ENCODE peak calls at places on chromosomes 7 and 10, in six cellular contexts. G, K, D, A, Q and Y are unnamed samples.

GRCh38 chr10:130487562-130487961 is 351.4 kb downstream of the GLRX3 start:
- DNase-seq in G (no peak), K (no peak), Q (no peak), A (no peak), D (no peak), Y (peak; percentile 16)

GRCh38 chr7:69598081-69598486 is at the start of gene AUTS2:
- DNase-seq in Q (peak; percentile 71), K (no peak), A (peak; percentile 78), G (peak; percentile 89), D (peak; percentile 80), Y (no peak)

GRCh38 chr10:501596-501995 is 187.9 kb downstream of the DIP2C start:
- DNase-seq in K (no peak), Q (no peak), G (no peak), D (no peak), A (no peak), Y (no peak)

GRCh38 chr7:101237206-101238067 is at the start of gene CLDN15:
- DNase-seq in G (no peak), Q (no peak), D (peak; percentile 84), K (no peak), A (no peak), Y (no peak)

GRCh38 chr10:90087197-90088007 is 386.0 kb downstream of the KIF20B start:
- DNase-seq in A (peak; percentile 74), D (no peak), G (no peak), K (peak; percentile 98), Q (no peak), Y (no peak)

GRCh38 chr7:144454256-144455039 is 51.0 kb upstream of the NOBOX start:
- DNase-seq in K (peak; percentile 8), D (no peak), A (no peak), Q (no peak), G (no peak), Y (no peak)

GRCh38 chr7:16115374-16115773 is 306.0 kb downstream of the CRPPA start:
- DNase-seq in D (no peak), Q (no peak), G (no peak), A (no peak), K (no peak), Y (no peak)

GRCh38 chr10:29881336-29881751 is 178.0 kb downstream of the JCAD start:
- DNase-seq in G (no peak), D (no peak), A (no peak), K (no peak), Q (no peak), Y (no peak)

GRCh38 chr7:33757563-33758165 is 147.7 kb upstream of the BMPER start:
- DNase-seq in Q (no peak), K (no peak), D (no peak), A (no peak), G (no peak), Y (no peak)

GRCh38 chr10:124264711-124265390 is 153.9 kb downstream of the OAT start:
- DNase-seq in Q (no peak), D (no peak), K (no peak), A (no peak), G (no peak), Y (peak; percentile 49)

GRCh38 chr10:124264271-124264670 is 154.5 kb downstream of the OAT start:
- DNase-seq in A (no peak), Q (no peak), G (no peak), K (no peak), D (no peak), Y (peak; percentile 10)

GRCh38 chr10:124263726-124264125 is 155.0 kb downstream of the OAT start:
- DNase-seq in Q (no peak), A (no peak), G (no peak), D (no peak), K (no peak), Y (peak; percentile 38)

GRCh38 chr10:124262971-124263370 is 155.8 kb downstream of the OAT start:
- DNase-seq in A (no peak), D (no peak), G (no peak), K (no peak), Q (no peak), Y (peak; percentile 19)

GRCh38 chr10:124262249-124262865 is 156.4 kb downstream of the OAT start:
- DNase-seq in Q (no peak), D (no peak), A (no peak), G (no peak), K (no peak), Y (no peak)
- TF ChIP-seq CTCF in Q (no peak), D (no peak), A (no peak), G (no peak), K (no peak), Y (no peak)

GRCh38 chr7:129032017-129032416 is 22.9 kb downstream of the TNPO3 start:
- DNase-seq in D (no peak), A (no peak), K (no peak), Q (no peak), G (no peak), Y (no peak)

GRCh38 chr7:129043012-129043411 is 11.9 kb downstream of the TNPO3 start:
- DNase-seq in K (no peak), A (no peak), Q (no peak), D (no peak), G (no peak), Y (no peak)

GRCh38 chr7:129041929-129042200 is 13.0 kb downstream of the TNPO3 start:
- DNase-seq in K (no peak), A (no peak), G (no peak), D (no peak), Q (no peak), Y (no peak)

GRCh38 chr7:129041142-129041928 is 13.6 kb downstream of the TNPO3 start:
- DNase-seq in K (no peak), G (no peak), Q (no peak), D (no peak), A (no peak), Y (no peak)

DNA sequence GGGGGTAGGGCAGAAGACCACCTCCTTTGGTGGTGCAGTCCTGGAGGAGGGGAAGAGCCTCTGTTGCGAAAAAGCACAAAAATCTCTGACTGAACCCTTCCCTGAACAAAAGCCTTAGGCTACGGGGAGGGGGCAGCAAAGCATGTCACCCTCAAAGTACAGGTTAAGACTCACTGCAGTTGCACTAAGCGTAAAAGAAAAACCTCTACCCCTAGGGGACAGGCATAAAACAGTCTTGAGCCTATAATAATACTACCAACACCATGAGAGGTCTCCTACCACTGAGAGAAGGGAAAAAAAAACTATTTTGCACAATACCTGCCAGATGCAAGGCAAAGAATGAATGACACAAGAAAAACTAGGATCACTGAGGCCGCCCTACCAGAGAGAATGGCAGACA is 17.3 kb downstream of the TNPO3 start:
- DNase-seq in Q (no peak), A (no peak), D (no peak), G (no peak), K (no peak), Y (no peak)
- H3K27ac ChIP-seq in Q (peak overlapping the region; percentile 25), A (no peak overlapping the region), D (no peak overlapping the region), G (no peak overlapping the region), K (no peak overlapping the region), Y (no peak overlapping the region)

GRCh38 chr7:8443871-8444756 is 10.7 kb downstream of the NXPH1 start:
- DNase-seq in A (no peak), Q (no peak), G (no peak), K (no peak), D (no peak), Y (peak; percentile 27)
- TF ChIP-seq CTCF in A (no peak), Q (peak; percentile 63), G (peak; percentile 25), K (no peak), D (no peak), Y (peak; percentile 13)

DNA sequence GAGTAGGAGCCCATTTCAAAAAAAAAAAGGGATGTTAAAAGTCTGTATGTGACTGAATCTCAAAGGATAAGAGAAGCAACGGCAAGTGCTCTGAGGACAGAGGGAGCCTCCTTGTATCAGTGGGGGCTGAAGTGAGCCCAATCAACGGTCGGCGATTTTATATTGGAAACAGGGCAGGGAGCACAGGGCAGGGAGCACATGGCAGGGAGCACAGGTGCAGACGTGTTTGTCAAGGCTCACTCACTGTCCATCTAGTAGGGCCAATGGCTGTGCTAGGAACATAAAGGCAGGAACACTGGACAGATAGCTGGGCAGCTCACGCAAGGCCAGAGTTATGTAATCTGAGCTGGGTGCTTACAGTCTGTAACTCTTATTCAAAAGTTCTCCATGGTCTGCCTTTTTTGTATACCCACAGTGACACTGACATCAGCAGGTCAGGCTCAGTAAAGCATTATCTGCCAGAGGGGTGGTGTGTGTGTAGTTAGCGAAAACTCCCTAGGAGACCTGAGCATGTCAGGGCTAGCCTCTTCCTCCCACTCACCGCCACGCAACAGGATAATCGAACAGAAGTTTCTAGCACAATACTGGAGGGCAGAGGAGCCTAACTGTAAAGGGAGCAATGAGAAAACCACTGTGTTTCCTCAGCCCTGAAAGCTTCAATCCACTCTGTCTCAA is 15.4 kb downstream of the AKR1B1 start:
- DNase-seq in A (no peak), Q (no peak), G (no peak), D (no peak), K (no peak), Y (no peak)
- H3K27ac ChIP-seq in A (no peak overlapping the region), Q (no peak overlapping the region), G (no peak overlapping the region), D (no peak overlapping the region), K (no peak overlapping the region), Y (peak overlapping the region; percentile 49)